ENCODE peak calls at places on chromosomes 13 and 19, in seven cellular contexts. W, G, I, O, C, K and M are unnamed samples. For H3K4me1, the result is how much of the 10 kb centered on the place peaks cover.

GRCh38 chr13:25868483-25868882 is 183.3 kb downstream of the SHISA2 start:
- DNase-seq in O (no peak), G (no peak), I (no peak), W (no peak), K (no peak), C (no peak), M (no peak)

GRCh38 chr19:49301165-49301865 is 23.7 kb downstream of the SLC6A16 start:
- DNase-seq in C (peak), K (peak), I (peak), O (peak), G (no peak), W (peak), M (peak)

GRCh38 chr19:17860331-17860992 is 752 bp downstream of the RPL18A start:
- DNase-seq in K (no peak), W (no peak), G (no peak), I (peak), C (no peak), O (no peak), M (no peak)

GRCh38 chr13:102983496-102983895 is 82.7 kb downstream of the SLC10A2 start:
- DNase-seq in G (peak), W (no peak), K (no peak), I (peak), C (peak), O (no peak), M (no peak)

GRCh38 chr19:2166741-2167738 is 3.3 kb downstream of the DOT1L start:
- DNase-seq in I (peak), W (peak), C (no peak), G (no peak), K (peak), O (peak), M (no peak)

GRCh38 chr13:40161008-40161694 is 505.3 kb downstream of the FOXO1 start:
- DNase-seq in G (no peak), C (no peak), K (no peak), W (no peak), I (peak), O (no peak), M (no peak)

GRCh38 chr19:38667552-38668205 is 20.2 kb downstream of the ACTN4 start:
- DNase-seq in K (no peak), I (peak), C (no peak), G (no peak), W (no peak), O (peak), M (no peak)

GRCh38 chr13:19959141-19959830 is 759 bp downstream of the ZMYM2 start:
- DNase-seq in C (peak), G (no peak), K (peak), W (peak), O (peak), I (peak), M (no peak)

GRCh38 chr19:30069535-30070197 is 127.6 kb downstream of the URI1 start:
- DNase-seq in K (no peak), G (no peak), W (no peak), I (no peak), C (no peak), O (no peak), M (no peak)

GRCh38 chr13:79909664-79910063 is 428.7 kb downstream of the NDFIP2 start:
- DNase-seq in W (no peak), G (no peak), O (no peak), C (no peak), K (no peak), I (no peak), M (no peak)

GRCh38 chr19:15249560-15249874 is 17.3 kb upstream of the EPHX3 start:
- DNase-seq in K (no peak), W (no peak), I (no peak), C (no peak), G (no peak), O (no peak), M (no peak)

GRCh38 chr19:1270854-1271527 is 1.9 kb downstream of the CIRBP start:
- DNase-seq in K (no peak), I (no peak), G (no peak), W (peak), C (no peak), O (no peak), M (no peak)

GRCh38 chr19:35753634-35754364 is 3.0 kb downstream of the HSPB6 start:
- DNase-seq in G (no peak), I (no peak), O (no peak), C (no peak), K (no peak), W (no peak), M (no peak)

GRCh38 chr13:48265217-48265815 is 32.3 kb downstream of the ITM2B start:
- DNase-seq in G (no peak), I (no peak), W (no peak), O (no peak), K (no peak), C (no peak), M (no peak)

GRCh38 chr13:87820221-87820620 is 149.1 kb downstream of the SLITRK5 start:
- DNase-seq in I (no peak), C (no peak), O (no peak), K (no peak), G (no peak), W (no peak), M (no peak)

GRCh38 chr13:19766637-19767036 is 16.1 kb downstream of the PSPC1 start:
- DNase-seq in K (peak), C (no peak), W (no peak), O (no peak), I (no peak), G (no peak), M (no peak)

GRCh38 chr19:18456974-18457373 is 19.0 kb upstream of the ISYNA1 start:
- DNase-seq in I (peak), C (no peak), G (no peak), W (no peak), K (no peak), O (no peak), M (no peak)

GRCh38 chr19:58393725-58394033 is 1.8 kb upstream of the RNF225 start:
- DNase-seq in K (no peak), O (no peak), W (no peak), G (no peak), I (no peak), C (no peak), M (no peak)
- H3K4me1 ChIP-seq in K (under half), O (under half), W (under half), G (under half), I (under half), C (under half), M (under half)

DNA sequence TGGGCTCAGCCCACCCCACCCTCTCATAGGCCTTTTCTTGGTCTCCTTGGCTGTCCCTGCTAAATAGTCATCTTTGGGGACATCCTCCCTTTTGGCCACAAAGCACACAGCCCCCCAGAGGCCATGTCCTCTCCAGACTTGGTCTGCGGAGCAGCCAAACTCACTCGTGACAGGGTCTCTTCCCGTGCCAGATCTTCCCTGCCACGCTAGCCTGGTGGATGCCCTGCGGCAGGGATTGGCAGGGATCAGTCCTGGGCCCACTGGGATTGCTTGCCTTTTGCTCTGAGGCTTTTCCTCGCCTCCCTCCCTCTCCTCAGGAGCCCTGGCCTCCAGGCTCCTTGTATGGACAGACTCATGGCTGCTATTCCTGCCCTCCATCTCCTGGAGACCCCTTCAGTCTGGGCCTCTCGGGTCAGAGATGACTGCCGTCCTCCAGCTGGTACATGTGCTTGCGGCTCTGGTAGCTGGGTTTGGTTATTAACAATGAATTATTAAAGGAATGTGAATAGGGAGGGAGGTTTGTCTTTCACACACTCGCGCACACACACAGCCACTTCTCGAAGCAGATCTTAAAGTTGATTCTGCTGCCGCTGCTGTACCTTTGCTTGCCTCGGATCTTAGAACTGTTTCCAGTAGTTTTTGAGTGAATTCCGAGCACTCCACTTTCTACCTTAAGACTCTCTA is 45.1 kb downstream of the NFIX start:
- DNase-seq in O (no peak), I (peak), C (no peak), K (no peak), G (no peak), W (no peak), M (no peak)
- H3K4me1 ChIP-seq in O (under half), I (half or more), C (under half), K (under half), G (half or more), W (half or more), M (under half)

DNA sequence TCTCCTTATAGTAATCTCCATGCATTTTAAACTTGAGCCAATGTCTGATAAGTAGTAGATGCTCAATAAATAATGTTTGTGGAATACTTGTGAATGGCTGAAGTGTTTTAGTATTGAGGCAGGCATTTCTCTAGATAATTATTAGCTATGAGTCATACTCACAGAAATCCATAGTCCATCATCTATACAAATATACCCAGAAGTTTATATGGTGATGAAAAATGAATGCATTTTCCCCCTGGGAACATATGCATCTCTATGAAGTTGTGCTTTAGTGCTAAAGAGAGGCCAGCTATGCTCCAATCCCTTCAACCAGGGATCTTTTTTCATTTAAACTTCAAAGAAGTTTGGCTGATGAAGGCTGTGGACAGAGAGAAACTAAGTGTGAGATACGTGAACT is 17.2 kb downstream of the MBNL2 start:
- DNase-seq in C (no peak), W (no peak), I (no peak), O (no peak), K (no peak), G (no peak), M (no peak)
- H3K4me1 ChIP-seq in C (under half), W (under half), I (under half), O (under half), K (under half), G (half or more), M (under half)

GRCh38 chr13:110519506-110519905 is 42.0 kb downstream of the RAB20 start:
- DNase-seq in C (no peak), I (no peak), G (no peak), O (no peak), K (no peak), W (no peak), M (no peak)
- H3K4me1 ChIP-seq in C (under half), I (under half), G (under half), O (under half), K (under half), W (under half), M (under half)

GRCh38 chr19:51692065-51692915 is 840 bp upstream of the SPACA6 start:
- DNase-seq in I (no peak), K (no peak), C (no peak), O (no peak), G (no peak), W (no peak), M (no peak)
- H3K4me1 ChIP-seq in I (under half), K (under half), C (under half), O (under half), G (under half), W (under half), M (under half)

DNA sequence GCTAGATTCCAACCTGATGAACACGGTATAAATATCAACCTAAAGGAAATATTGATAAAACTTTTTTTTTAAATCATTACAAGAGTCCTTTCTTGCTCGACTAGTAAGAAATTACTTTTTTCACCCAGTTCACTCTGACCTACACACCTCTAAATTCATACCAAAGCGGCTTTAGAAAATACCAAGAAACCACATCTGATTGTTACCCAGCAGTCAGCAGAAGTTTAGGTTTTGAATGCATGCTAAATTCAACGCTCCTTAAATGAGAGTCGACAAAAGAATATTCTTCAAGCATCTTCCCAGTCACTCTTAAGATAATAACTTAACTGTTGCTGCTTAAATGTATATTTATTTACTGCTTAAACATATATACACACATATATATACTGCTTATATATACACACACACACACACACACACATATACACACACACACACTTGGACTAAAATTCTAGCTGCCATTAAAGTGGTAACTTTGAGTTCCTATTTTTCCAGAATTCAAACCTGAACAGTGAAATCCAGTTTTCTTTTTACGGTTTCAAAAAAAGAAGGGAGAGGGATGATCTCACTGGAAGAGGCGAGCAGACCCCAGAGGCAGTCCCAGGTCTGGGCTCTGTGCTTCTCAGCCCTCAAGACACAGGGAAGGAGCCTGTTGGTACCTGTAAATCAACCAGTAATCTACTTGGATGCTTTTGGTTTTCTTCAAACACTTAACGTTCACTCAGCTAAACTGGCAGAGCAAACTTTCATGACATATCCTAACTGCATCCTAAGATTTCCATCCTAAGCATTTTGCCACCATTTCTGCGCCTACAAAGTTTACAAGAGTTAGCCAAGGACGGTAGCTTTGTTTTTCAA is 1.7 kb downstream of the STK24 start:
- DNase-seq in W (no peak), K (no peak), I (peak), C (no peak), G (no peak), O (no peak), M (no peak)
- H3K4me1 ChIP-seq in W (under half), K (half or more), I (half or more), C (under half), G (half or more), O (under half), M (under half)

GRCh38 chr13:32042567-32042966 is 11.0 kb downstream of the FRY start:
- DNase-seq in K (no peak), I (no peak), G (no peak), C (no peak), O (no peak), W (no peak), M (no peak)
- H3K4me1 ChIP-seq in K (under half), I (under half), G (under half), C (under half), O (under half), W (under half), M (under half)

DNA sequence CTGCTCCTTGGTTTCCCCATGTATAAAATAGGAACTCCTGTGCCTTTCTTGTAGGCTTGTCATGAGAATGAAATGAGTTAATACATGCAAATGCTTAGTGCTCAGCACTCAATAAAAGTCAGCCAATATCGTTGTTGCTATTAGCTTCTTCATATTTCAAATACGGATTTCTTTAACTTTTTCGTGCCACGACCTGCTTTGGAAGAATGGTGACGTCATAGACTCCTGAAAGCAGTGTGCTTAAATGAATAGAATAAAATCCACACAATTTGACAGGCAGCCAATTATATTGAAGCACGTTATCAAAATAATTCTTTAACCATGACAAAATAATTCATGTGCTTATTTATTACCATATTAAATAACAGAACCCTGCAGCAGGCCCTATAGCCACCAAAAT is 26.6 kb upstream of the CDC16 start:
- DNase-seq in W (no peak), O (no peak), C (peak), G (no peak), I (no peak), K (no peak), M (no peak)
- H3K4me1 ChIP-seq in W (under half), O (under half), C (under half), G (under half), I (under half), K (under half), M (under half)

DNA sequence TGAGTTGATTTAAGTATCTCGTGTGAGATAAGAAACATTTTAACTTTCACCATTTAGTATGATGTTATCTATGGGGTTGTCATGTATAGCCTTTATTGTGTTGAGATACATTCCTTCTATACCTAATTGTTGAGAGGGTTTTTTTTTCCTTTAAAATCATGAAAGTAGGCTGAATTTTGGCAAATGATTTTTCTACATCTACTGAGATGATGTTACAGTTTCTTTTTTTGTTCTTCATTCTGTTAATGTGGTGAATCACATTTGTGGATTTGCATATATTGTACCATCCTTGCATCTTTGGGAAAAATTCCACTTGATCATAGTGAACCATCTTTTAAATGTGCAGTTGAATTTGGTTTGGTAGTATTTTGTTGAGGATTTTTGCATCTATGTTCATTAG is 29.2 kb downstream of the CCNA1 start:
- DNase-seq in I (no peak), W (no peak), K (no peak), O (no peak), G (no peak), C (no peak), M (no peak)
- H3K4me1 ChIP-seq in I (under half), W (under half), K (under half), O (under half), G (under half), C (under half), M (under half)